ENCODE peak calls at places on chromosomes 16 and 17, in ten cellular contexts. H is iris pigment epithelial cell; Y is activated T-cell treated with anti-CD3 and anti-CD28 coated beads for 1 hour; P is activated CD4-positive, alpha-beta T cell treated with anti-CD3 and anti-CD28 coated beads for 24 hours; C is RCC 7860; D is NCI-H1105 treated with DMSO at 0.1 percent for 48 hours; G is substantia nigra; J is bronchial epithelial cell; R is naive B cell; L is left lung. A is an unnamed sample.

GRCh38 chr16:20221208-20221607 is 106.1 kb downstream of the GP2 start:
- DNase-seq in H (no peak), Y (no peak), P (no peak), C (no peak), D (no peak), G (no peak), J (no peak), R (no peak), L (no peak), A (no peak)

GRCh38 chr16:87580855-87581261 is 21.4 kb upstream of the JPH3 start:
- DNase-seq in H (peak), Y (no peak), P (no peak), C (peak), D (no peak), G (no peak), J (no peak), R (no peak), L (no peak), A (no peak)

GRCh38 chr17:80112471-80113032 is 11.2 kb downstream of the GAA start:
- DNase-seq in H (no peak), Y (no peak), P (no peak), C (no peak), D (no peak), G (no peak), J (no peak), R (no peak), L (no peak), A (no peak)

GRCh38 chr16:57444711-57445110 is 2.5 kb downstream of the CIAPIN1 start:
- DNase-seq in H (peak), Y (no peak), P (no peak), C (no peak), D (no peak), G (no peak), J (peak), R (no peak), L (no peak), A (no peak)

GRCh38 chr16:2468725-2469398 is 2.2 kb upstream of the NTN3 start:
- DNase-seq in H (no peak), Y (no peak), P (no peak), C (no peak), D (peak), G (peak), J (no peak), R (peak), L (no peak), A (peak)

GRCh38 chr17:4920351-4921048 is 11.6 kb upstream of the GP1BA start:
- DNase-seq in H (peak), Y (no peak), P (no peak), C (no peak), D (no peak), G (no peak), J (peak), R (no peak), L (no peak), A (no peak)

GRCh38 chr17:66687570-66688284 is 147.2 kb upstream of the CACNG5 start:
- DNase-seq in H (no peak), Y (no peak), P (no peak), C (no peak), D (no peak), G (no peak), J (no peak), R (no peak), L (no peak), A (no peak)

GRCh38 chr17:81859906-81860755 is at the start of gene P4HB:
- DNase-seq in H (peak), Y (no peak), P (no peak), C (no peak), D (no peak), G (no peak), J (no peak), R (no peak), L (no peak), A (no peak)

GRCh38 chr17:59846391-59847165 is 46.2 kb downstream of the TUBD1 start:
- DNase-seq in H (peak), Y (no peak), P (no peak), C (peak), D (no peak), G (no peak), J (peak), R (peak), L (peak), A (no peak)

GRCh38 chr17:83109793-83110645 is 30.6 kb downstream of the METRNL start:
- DNase-seq in H (peak), Y (no peak), P (no peak), C (peak), D (peak), G (no peak), J (peak), R (no peak), L (peak), A (no peak)

GRCh38 chr17:32563583-32563982 is 76.8 kb downstream of the CDK5R1 start:
- DNase-seq in H (no peak), Y (no peak), P (no peak), C (no peak), D (no peak), G (no peak), J (no peak), R (no peak), L (no peak), A (no peak)

GRCh38 chr17:45428954-45429337 is 3.7 kb downstream of the ARHGAP27 start:
- DNase-seq in H (no peak), Y (no peak), P (no peak), C (no peak), D (no peak), G (no peak), J (no peak), R (peak), L (no peak), A (peak)

A was measured in NCI-H2171.